ENCODE peak calls at places on chromosome 19, in four cellular contexts. H is mucosa of descending colon, U is endodermal cell, O is epithelial cell of esophagus. I is an unnamed sample.

GRCh38 chr19:14048439-14049153 is 13.3 kb downstream of the PALM3 start:
- DNase-seq in U (peak), H (peak), O (peak), I (peak)

GRCh38 chr19:27522223-27522622 is 1690.7 kb downstream of the UQCRFS1 start:
- DNase-seq in O (no peak), H (no peak), U (no peak), I (no peak)

GRCh38 chr19:30228113-30228725 is 144.0 kb upstream of the ZNF536 start:
- DNase-seq in U (peak), O (no peak), H (peak), I (no peak)

GRCh38 chr19:52566121-52566520 is 4.0 kb upstream of the ZNF701 start:
- DNase-seq in U (no peak), H (no peak), O (peak), I (no peak)

GRCh38 chr19:52748336-52748950 is 13.6 kb upstream of the ZNF611 start:
- DNase-seq in O (peak), H (peak), U (no peak), I (no peak)

GRCh38 chr19:45419396-45419795 is 4.3 kb downstream of the ERCC1 start:
- DNase-seq in U (peak), O (no peak), H (no peak), I (no peak)

GRCh38 chr19:12202250-12202649 is 39.4 kb downstream of the ZNF136 start:
- DNase-seq in O (peak), H (peak), U (peak), I (no peak)

GRCh38 chr19:38251564-38252051 is 4.6 kb downstream of the PPP1R14A start:
- DNase-seq in H (no peak), U (peak), O (peak), I (peak)

GRCh38 chr19:1408300-1409203 is 1.2 kb downstream of the DAZAP1 start:
- DNase-seq in U (peak), H (peak), O (peak), I (peak)

GRCh38 chr19:41309225-41310030 is 544 bp upstream of the CCDC97 start:
- DNase-seq in O (peak), U (peak), H (no peak), I (no peak)

GRCh38 chr19:768424-768823 is 17.5 kb downstream of the MISP start:
- DNase-seq in H (no peak), U (no peak), O (no peak), I (peak)

GRCh38 chr19:33400856-33401682 is 27.6 kb downstream of the CEBPG start:
- DNase-seq in H (no peak), U (no peak), O (no peak), I (no peak)

GRCh38 chr19:5949792-5950305 is 28.1 kb downstream of the RANBP3 start:
- DNase-seq in H (no peak), O (peak), U (no peak), I (no peak)

GRCh38 chr19:39401549-39402416 is 4.9 kb upstream of the ZFP36 start:
- DNase-seq in U (peak), O (peak), H (peak), I (peak)

GRCh38 chr19:4140237-4140711 is 13.2 kb upstream of the CREB3L3 start:
- DNase-seq in O (peak), U (peak), H (peak), I (peak)

GRCh38 chr19:33350538-33351309 is 22.8 kb upstream of the CEBPG start:
- DNase-seq in U (no peak), O (peak), H (no peak), I (peak)

GRCh38 chr19:13839938-13840750 is 36.8 kb upstream of the NANOS3 start:
- DNase-seq in U (peak), O (peak), H (peak), I (no peak)

GRCh38 chr19:14563989-14564650 is 7.7 kb downstream of the NDUFB7 start:
- DNase-seq in H (peak), U (peak), O (peak), I (no peak)

GRCh38 chr19:37920591-37921450 is 13.8 kb downstream of the SIPA1L3 start:
- DNase-seq in U (no peak), H (no peak), O (no peak), I (no peak)

GRCh38 chr19:19997656-19998268 is 41.5 kb downstream of the ZNF682 start:
- DNase-seq in U (peak), H (peak), O (peak), I (no peak)

GRCh38 chr19:49896863-49897621 is at the start of gene IL4I1:
- DNase-seq in U (no peak), O (no peak), H (peak), I (no peak)

GRCh38 chr19:52535831-52536800 is 8.6 kb downstream of the ZNF808 start:
- DNase-seq in U (peak), O (peak), H (peak), I (peak)

GRCh38 chr19:45960595-45961235 is 12.9 kb downstream of the NOVA2 start:
- DNase-seq in U (peak), O (no peak), H (no peak), I (no peak)

GRCh38 chr19:1503089-1503924 is 9.5 kb downstream of the ADAMTSL5 start:
- DNase-seq in H (peak), U (peak), O (peak), I (peak)

GRCh38 chr19:10756791-10757190 is 38.9 kb downstream of the DNM2 start:
- DNase-seq in U (no peak), H (no peak), O (no peak), I (no peak)

GRCh38 chr19:39544201-39544903 is 4.4 kb upstream of the EID2 start:
- DNase-seq in U (no peak), O (peak), H (no peak), I (no peak)

GRCh38 chr19:35513975-35514809 is 743 bp upstream of the DMKN start:
- DNase-seq in U (peak), H (no peak), O (peak), I (no peak)
- TF ChIP-seq CTCF in U (peak), H (no peak), O (peak), I (peak)

GRCh38 chr19:16365300-16365996 is 40.8 kb downstream of the KLF2 start:
- DNase-seq in U (no peak), O (no peak), H (peak), I (no peak)

GRCh38 chr19:16364231-16364865 is 39.7 kb downstream of the KLF2 start:
- DNase-seq in O (no peak), H (no peak), U (no peak), I (no peak)

GRCh38 chr19:16367269-16367683 is 42.6 kb downstream of the KLF2 start:
- DNase-seq in U (no peak), O (no peak), H (no peak), I (no peak)

GRCh38 chr19:16366433-16367268 is 42.0 kb downstream of the KLF2 start:
- DNase-seq in H (no peak), O (no peak), U (no peak), I (no peak)

GRCh38 chr19:16366056-16366432 is 41.4 kb downstream of the KLF2 start:
- DNase-seq in H (no peak), U (no peak), O (no peak), I (no peak)
- H3K4me3 ChIP-seq in H (no peak), U (no peak), O (no peak), I (no peak)

DNA sequence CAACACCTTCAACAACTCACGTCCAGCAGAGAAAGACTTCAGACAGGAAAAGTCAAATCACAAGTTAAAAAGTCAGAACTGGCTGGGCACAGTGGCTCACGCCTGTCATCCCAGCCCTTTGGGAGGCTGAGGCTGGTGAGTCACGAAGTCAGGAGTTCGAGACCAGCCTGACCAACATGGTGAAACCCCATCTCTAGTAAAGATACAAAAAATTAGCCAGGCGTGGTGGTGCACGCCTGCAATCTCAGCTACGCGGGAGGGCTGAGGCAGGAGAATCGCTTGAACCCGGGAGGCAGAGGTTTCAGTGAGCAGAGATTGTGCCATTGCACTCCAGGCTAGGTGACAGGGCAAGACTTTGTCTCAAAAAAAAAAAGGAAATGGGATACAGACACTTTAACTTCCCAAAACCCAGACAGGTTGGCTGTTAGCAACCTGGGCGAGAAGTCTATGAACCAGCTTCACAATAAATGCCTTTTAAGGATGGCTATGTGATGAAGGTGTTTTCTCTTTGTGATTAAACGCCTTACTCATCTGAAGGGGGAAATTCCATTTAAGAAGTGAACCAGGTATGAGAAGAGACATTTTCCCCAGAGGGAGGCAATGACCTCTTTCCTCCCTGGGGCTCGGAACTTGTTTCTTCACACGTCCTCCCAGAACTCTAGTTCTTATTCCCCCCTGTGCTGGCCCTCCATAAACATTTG is 80.4 kb downstream of the INSR start:
- DNase-seq in U (peak), H (no peak), O (no peak), I (no peak)
- TF ChIP-seq CTCF in U (no peak), H (no peak), O (no peak), I (no peak)

GRCh38 chr19:2509096-2509495 is 33.2 kb downstream of the GADD45B start:
- DNase-seq in U (no peak), H (no peak), O (no peak), I (no peak)

GRCh38 chr19:2511570-2511969 is 35.6 kb downstream of the GADD45B start:
- DNase-seq in H (no peak), U (no peak), O (no peak), I (no peak)

GRCh38 chr19:2514981-2515518 is 39.1 kb downstream of the GADD45B start:
- DNase-seq in O (no peak), U (no peak), H (no peak), I (no peak)

GRCh38 chr19:2511991-2512390 is 36.1 kb downstream of the GADD45B start:
- DNase-seq in U (no peak), H (no peak), O (no peak), I (no peak)

GRCh38 chr19:2512523-2513431 is 36.9 kb downstream of the GADD45B start:
- DNase-seq in H (no peak), U (no peak), O (no peak), I (no peak)
- H3K4me3 ChIP-seq in H (no peak), U (no peak), O (no peak), I (no peak)

DNA sequence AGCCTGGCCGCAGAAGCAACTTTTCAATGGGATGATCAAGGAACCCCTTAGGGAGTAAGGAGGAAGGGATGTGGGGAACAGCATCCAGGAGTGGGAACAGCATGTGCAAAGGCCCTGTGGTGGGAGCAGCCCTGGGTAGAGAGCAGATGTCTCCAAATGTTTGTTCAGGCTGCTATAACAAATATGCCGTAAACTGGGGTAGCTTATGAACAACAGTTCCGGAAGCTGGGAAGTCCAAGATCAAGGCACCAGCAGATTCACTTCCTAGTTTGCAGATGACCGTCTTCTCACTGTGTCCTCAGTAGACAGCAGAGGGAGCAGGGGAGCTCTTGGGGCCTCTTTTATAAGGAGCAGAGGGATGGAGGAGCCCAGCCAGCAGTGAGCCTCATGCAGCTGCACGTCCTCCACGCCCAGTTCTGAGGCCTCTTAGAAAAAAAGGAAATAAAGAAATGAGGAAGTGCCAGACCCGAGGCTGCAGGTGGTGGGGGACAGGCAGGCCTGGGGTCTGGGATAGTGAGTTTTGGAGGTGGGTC is 4.2 kb upstream of the LRRC25 start:
- DNase-seq in U (peak), H (peak), O (peak), I (peak)
- TF ChIP-seq CTCF in U (peak), H (no peak), O (peak), I (peak)

GRCh38 chr19:54257116-54257480 is at the start of gene LILRB5:
- DNase-seq in H (peak), U (peak), O (no peak), I (no peak)
- H3K4me3 ChIP-seq in H (no peak), U (no peak), O (no peak), I (no peak)

GRCh38 chr19:47663435-47663910 is 49.7 kb upstream of the EHD2 start:
- DNase-seq in U (no peak), H (no peak), O (peak), I (peak)
- TF ChIP-seq CTCF in U (no peak), H (no peak), O (no peak), I (no peak)

GRCh38 chr19:17026706-17027427 is at the start of gene CPAMD8:
- DNase-seq in H (no peak), U (peak), O (no peak), I (no peak)

GRCh38 chr19:17023805-17024204 is 2.8 kb downstream of the CPAMD8 start:
- DNase-seq in U (no peak), H (no peak), O (no peak), I (no peak)

GRCh38 chr19:17026041-17026658 is 460 bp downstream of the CPAMD8 start:
- DNase-seq in U (peak), H (peak), O (no peak), I (no peak)

GRCh38 chr19:17027428-17027816 is 812 bp upstream of the CPAMD8 start:
- DNase-seq in H (no peak), U (no peak), O (no peak), I (no peak)

DNA sequence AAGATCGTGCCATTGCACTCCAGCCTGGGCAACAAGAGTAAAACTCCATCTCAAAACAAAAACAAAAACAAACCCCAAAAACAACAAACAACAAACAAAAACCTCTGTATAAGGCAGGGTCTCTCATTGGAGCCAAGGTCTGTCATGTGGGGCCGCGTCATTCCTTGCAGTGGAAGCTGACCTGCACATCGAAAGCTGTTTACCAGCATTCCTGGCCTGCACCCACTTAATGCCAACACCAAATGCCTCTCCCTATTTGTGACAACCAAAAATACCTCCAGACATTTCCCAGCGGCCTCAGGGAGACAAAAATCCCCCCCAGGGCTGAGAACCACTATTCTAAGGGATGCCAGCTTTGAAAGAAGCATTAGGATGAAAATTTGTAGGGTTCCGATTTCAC is 1.2 kb downstream of the CPAMD8 start:
- DNase-seq in H (no peak), U (no peak), O (no peak), I (no peak)
- H3K4me3 ChIP-seq in H (no peak), U (peak), O (no peak), I (no peak)